ENCODE peak calls at places on chromosome 11, in ten cellular contexts. C is HS-27A; L is NCI-H1436; B is right lobe of liver; S is CD4-positive, CD25-positive, alpha-beta regulatory T cell; F is neural crest cell; Z is B cell; N is lung; M is HFFc6; K is endothelial cell. Q is an unnamed sample.

GRCh38 chr11:64627371-64627770 is 36.4 kb downstream of the SLC22A12 start:
- DNase-seq in C (no peak), L (no peak), B (no peak), S (no peak), F (no peak), Z (no peak), N (no peak), M (no peak), K (no peak), Q (no peak)

GRCh38 chr11:70647188-70648166 is 249.1 kb downstream of the CTTN start:
- DNase-seq in C (no peak), L (no peak), B (no peak), S (no peak), F (no peak), Z (no peak), N (no peak), M (no peak), K (no peak), Q (no peak)

GRCh38 chr11:22169833-22170232 is 23.1 kb upstream of the ANO5 start:
- DNase-seq in C (no peak), L (no peak), B (no peak), S (no peak), F (no peak), Z (no peak), N (no peak), M (no peak), K (no peak), Q (peak; percentile 51)

GRCh38 chr11:94271885-94272372 is 32.5 kb upstream of the IZUMO1R start:
- DNase-seq in C (no peak), L (no peak), B (no peak), S (no peak), F (no peak), Z (no peak), N (no peak), M (no peak), K (no peak), Q (no peak)

GRCh38 chr11:6654281-6655019 is 1.2 kb downstream of the DCHS1 start:
- DNase-seq in C (no peak), L (no peak), B (peak; percentile 49), S (no peak), F (no peak), Z (no peak), N (no peak), M (no peak), K (no peak), Q (no peak)

GRCh38 chr11:12269104-12269441 is 108.3 kb upstream of the PARVA start:
- DNase-seq in C (no peak), L (no peak), B (no peak), S (no peak), F (no peak), Z (no peak), N (peak; percentile 80), M (no peak), K (no peak), Q (no peak)

GRCh38 chr11:24422371-24422770 is 74.5 kb upstream of the LUZP2 start:
- DNase-seq in C (peak; percentile 36), L (no peak), B (no peak), S (no peak), F (no peak), Z (no peak), N (no peak), M (no peak), K (no peak), Q (no peak)

GRCh38 chr11:134519390-134519750 is 107.3 kb upstream of the B3GAT1 start:
- DNase-seq in C (no peak), L (no peak), B (no peak), S (no peak), F (no peak), Z (no peak), N (no peak), M (no peak), K (no peak), Q (no peak)

GRCh38 chr11:14386895-14387480 is 28.0 kb upstream of the RRAS2 start:
- DNase-seq in C (no peak), L (no peak), B (no peak), S (no peak), F (peak; percentile 53), Z (no peak), N (no peak), M (peak; percentile 77), K (peak; percentile 48), Q (no peak)

GRCh38 chr11:13210424-13210823 is 67.2 kb upstream of the BMAL1 start:
- DNase-seq in C (peak; percentile 49), L (peak; percentile 52), B (peak; percentile 41), S (peak; percentile 14), F (peak; percentile 30), Z (peak; percentile 21), N (peak; percentile 58), M (peak; percentile 76), K (peak; percentile 63), Q (peak; percentile 83)

Q was measured in NCI-H2227 treated with DMSO at 0.1 percent for 48 hours.